ENCODE peak calls at places on chromosome X, in ten cellular contexts. E is D341Med; J is activated CD8-positive, alpha-beta memory T cell treated with anti-CD3 and anti-CD28 coated beads for 1 hour; M is cerebellar cortex; S is brain microvascular endothelial cell; B is astrocyte of the spinal cord; D is M059J; O is NCI-H1105; X is stimulated activated CD4-positive, alpha-beta T cell treated with anti-CD3 and anti-CD28 coated beads, Interleukin-1b, Interleukin-23, amount 100 ng/mL, for 1 hour; I is stimulated activated CD8-positive, alpha-beta memory T cell treated with anti-CD3 and anti-CD28 coated beads, Interleukin-7, amount 100 ng/mL, for 1 hour. R is an unnamed sample.
A peak's percentile ranks its signal among the peaks of the same experiment; 100 is the strongest.

GRCh38 chrX:55486736-55487135 is 2.9 kb downstream of the USP51 start:
- DNase-seq in E (no peak), J (no peak), M (no peak), S (no peak), B (no peak), D (peak; percentile 85), O (no peak), X (no peak), I (no peak), R (no peak)

GRCh38 chrX:152926279-152926678 is 28.4 kb downstream of the ZNF185 start:
- DNase-seq in E (peak; percentile 71), J (peak; percentile 8), M (peak; percentile 61), S (peak; percentile 52), B (peak; percentile 69), D (peak; percentile 93), O (peak; percentile 74), X (peak; percentile 3), I (no peak), R (no peak)

GRCh38 chrX:11465648-11466411 is 172.6 kb downstream of the AMELX start:
- DNase-seq in E (no peak), J (no peak), M (no peak), S (no peak), B (no peak), D (peak; percentile 61), O (no peak), X (no peak), I (no peak), R (no peak)

GRCh38 chrX:13091111-13091765 is 46.8 kb upstream of the FAM9C start:
- DNase-seq in E (no peak), J (no peak), M (no peak), S (no peak), B (no peak), D (no peak), O (no peak), X (no peak), I (no peak), R (no peak)

GRCh38 chrX:29890004-29890403 is 325.4 kb upstream of the MAGEB2 start:
- DNase-seq in E (no peak), J (no peak), M (no peak), S (no peak), B (peak; percentile 9), D (peak; percentile 69), O (no peak), X (no peak), I (no peak), R (no peak)

GRCh38 chrX:103685396-103685795 is 1.1 kb downstream of the MORF4L2 start:
- DNase-seq in E (no peak), J (no peak), M (no peak), S (peak; percentile 6), B (peak; percentile 13), D (peak; percentile 18), O (no peak), X (no peak), I (no peak), R (no peak)

GRCh38 chrX:30488092-30488491 is 89.5 kb downstream of the TASL start:
- DNase-seq in E (no peak), J (no peak), M (no peak), S (no peak), B (no peak), D (peak; percentile 34), O (no peak), X (no peak), I (no peak), R (no peak)

GRCh38 chrX:102042706-102043325 is 82.7 kb upstream of the TCEAL2 start:
- DNase-seq in E (no peak), J (no peak), M (no peak), S (no peak), B (no peak), D (peak; percentile 80), O (no peak), X (no peak), I (no peak), R (no peak)

GRCh38 chrX:139882299-139882698 is 50.6 kb downstream of the ATP11C start:
- DNase-seq in E (no peak), J (no peak), M (no peak), S (no peak), B (no peak), D (peak; percentile 23), O (no peak), X (no peak), I (no peak), R (no peak)

GRCh38 chrX:148854351-148854750 is 353.9 kb downstream of the AFF2 start:
- DNase-seq in E (no peak), J (no peak), M (no peak), S (peak; percentile 31), B (peak; percentile 16), D (peak; percentile 74), O (peak; percentile 79), X (no peak), I (no peak), R (no peak)

GRCh38 chrX:28756647-28757046 is 169.4 kb downstream of the IL1RAPL1 start:
- DNase-seq in E (no peak), J (no peak), M (no peak), S (no peak), B (no peak), D (peak; percentile 0), O (no peak), X (no peak), I (no peak), R (no peak)

GRCh38 chrX:119757979-119758681 is at the start of gene SOWAHD:
- DNase-seq in E (peak; percentile 53), J (no peak), M (no peak), S (no peak), B (no peak), D (peak; percentile 68), O (peak; percentile 19), X (no peak), I (no peak), R (no peak)

GRCh38 chrX:790031-790430 is 159.4 kb downstream of the SHOX start:
- DNase-seq in E (no peak), J (no peak), M (no peak), S (no peak), B (no peak), D (no peak), O (no peak), X (no peak), I (no peak), R (no peak)

GRCh38 chrX:82141942-82142341 is 940.0 kb downstream of the SH3BGRL start:
- DNase-seq in E (no peak), J (no peak), M (no peak), S (no peak), B (no peak), D (peak; percentile 4), O (no peak), X (no peak), I (no peak), R (no peak)

R was measured in coronary artery.